ENCODE peak calls at places on chromosomes 6 and 20, in seven cellular contexts. One of them, this sample, is unnamed. For H3K4me1, the result is how much of the 10 kb centered on the place peaks cover.

GRCh38 chr6:128655978-128656498 is 135.6 kb upstream of the PTPRK start:
- DNase-seq in endothelial cell of umbilical vein: peak
- DNase-seq in H9: no peak
- DNase-seq in CD8-positive, alpha-beta T cell: no peak
- DNase-seq in breast epithelium: no peak
- DNase-seq in stomach: no peak
- DNase-seq in left ventricle myocardium inferior: no peak
- DNase-seq in this sample: no peak

GRCh38 chr6:117306227-117306784 is 40.9 kb downstream of the VGLL2 start:
- DNase-seq in endothelial cell of umbilical vein: no peak
- DNase-seq in H9: no peak
- DNase-seq in CD8-positive, alpha-beta T cell: no peak
- DNase-seq in breast epithelium: no peak
- DNase-seq in stomach: no peak
- DNase-seq in left ventricle myocardium inferior: no peak
- DNase-seq in this sample: no peak

GRCh38 chr6:151805286-151805840 is 2.1 kb upstream of the ESR1 start:
- DNase-seq in endothelial cell of umbilical vein: no peak
- DNase-seq in H9: peak
- DNase-seq in CD8-positive, alpha-beta T cell: no peak
- DNase-seq in breast epithelium: peak
- DNase-seq in stomach: no peak
- DNase-seq in left ventricle myocardium inferior: peak
- DNase-seq in this sample: peak

GRCh38 chr6:131135244-131136020 is at the start of gene AKAP7:
- DNase-seq in endothelial cell of umbilical vein: peak
- DNase-seq in H9: peak
- DNase-seq in CD8-positive, alpha-beta T cell: peak
- DNase-seq in breast epithelium: peak
- DNase-seq in stomach: peak
- DNase-seq in left ventricle myocardium inferior: peak
- DNase-seq in this sample: peak

GRCh38 chr6:78749326-78749725 is 118.0 kb upstream of the IRAK1BP1 start:
- DNase-seq in endothelial cell of umbilical vein: no peak
- DNase-seq in H9: no peak
- DNase-seq in CD8-positive, alpha-beta T cell: no peak
- DNase-seq in breast epithelium: no peak
- DNase-seq in stomach: no peak
- DNase-seq in left ventricle myocardium inferior: no peak
- DNase-seq in this sample: no peak

GRCh38 chr20:51918561-51918960 is 116.2 kb upstream of the SALL4 start:
- DNase-seq in endothelial cell of umbilical vein: no peak
- DNase-seq in H9: no peak
- DNase-seq in CD8-positive, alpha-beta T cell: no peak
- DNase-seq in breast epithelium: no peak
- DNase-seq in stomach: no peak
- DNase-seq in left ventricle myocardium inferior: no peak
- DNase-seq in this sample: no peak

GRCh38 chr20:50820515-50821256 is 25.8 kb downstream of the BCAS4 start:
- DNase-seq in endothelial cell of umbilical vein: no peak
- DNase-seq in H9: no peak
- DNase-seq in CD8-positive, alpha-beta T cell: no peak
- DNase-seq in breast epithelium: no peak
- DNase-seq in stomach: no peak
- DNase-seq in left ventricle myocardium inferior: no peak
- DNase-seq in this sample: no peak

GRCh38 chr20:50575869-50576720 is 65.9 kb downstream of the PTPN1 start:
- DNase-seq in endothelial cell of umbilical vein: peak
- DNase-seq in H9: peak
- DNase-seq in CD8-positive, alpha-beta T cell: peak
- DNase-seq in breast epithelium: no peak
- DNase-seq in stomach: peak
- DNase-seq in left ventricle myocardium inferior: peak
- DNase-seq in this sample: peak

GRCh38 chr6:71205336-71205956 is 83.2 kb upstream of the OGFRL1 start:
- DNase-seq in endothelial cell of umbilical vein: no peak
- DNase-seq in H9: no peak
- DNase-seq in CD8-positive, alpha-beta T cell: no peak
- DNase-seq in breast epithelium: no peak
- DNase-seq in stomach: no peak
- DNase-seq in left ventricle myocardium inferior: no peak
- DNase-seq in this sample: no peak

GRCh38 chr20:50916257-50916656 is 15.0 kb downstream of the ADNP start:
- DNase-seq in endothelial cell of umbilical vein: peak
- DNase-seq in H9: no peak
- DNase-seq in CD8-positive, alpha-beta T cell: no peak
- DNase-seq in breast epithelium: no peak
- DNase-seq in stomach: no peak
- DNase-seq in left ventricle myocardium inferior: no peak
- DNase-seq in this sample: no peak

GRCh38 chr6:155417454-155417853 is 38.2 kb downstream of the NOX3 start:
- DNase-seq in endothelial cell of umbilical vein: no peak
- DNase-seq in H9: no peak
- DNase-seq in CD8-positive, alpha-beta T cell: no peak
- DNase-seq in breast epithelium: no peak
- DNase-seq in stomach: no peak
- DNase-seq in left ventricle myocardium inferior: no peak
- DNase-seq in this sample: no peak

GRCh38 chr20:59027746-59028320 is 4.3 kb downstream of the ATP5F1E start:
- DNase-seq in endothelial cell of umbilical vein: no peak
- DNase-seq in H9: no peak
- DNase-seq in CD8-positive, alpha-beta T cell: no peak
- DNase-seq in breast epithelium: no peak
- DNase-seq in stomach: no peak
- DNase-seq in left ventricle myocardium inferior: no peak
- DNase-seq in this sample: no peak

GRCh38 chr6:105452924-105453756 is 50.3 kb upstream of the PREP start:
- DNase-seq in endothelial cell of umbilical vein: peak
- DNase-seq in H9: no peak
- DNase-seq in CD8-positive, alpha-beta T cell: peak
- DNase-seq in breast epithelium: no peak
- DNase-seq in stomach: peak
- DNase-seq in left ventricle myocardium inferior: no peak
- DNase-seq in this sample: no peak

GRCh38 chr6:34926655-34927054 is 37.6 kb downstream of the ANKS1A start:
- DNase-seq in endothelial cell of umbilical vein: no peak
- DNase-seq in H9: no peak
- DNase-seq in CD8-positive, alpha-beta T cell: no peak
- DNase-seq in breast epithelium: no peak
- DNase-seq in stomach: no peak
- DNase-seq in left ventricle myocardium inferior: no peak
- DNase-seq in this sample: no peak

GRCh38 chr6:112279044-112279916 is 24.9 kb upstream of the LAMA4 start:
- DNase-seq in endothelial cell of umbilical vein: peak
- DNase-seq in H9: no peak
- DNase-seq in CD8-positive, alpha-beta T cell: no peak
- DNase-seq in breast epithelium: no peak
- DNase-seq in stomach: no peak
- DNase-seq in left ventricle myocardium inferior: no peak
- DNase-seq in this sample: no peak

GRCh38 chr6:2914318-2914660 is 11.2 kb upstream of the SERPINB9 start:
- DNase-seq in endothelial cell of umbilical vein: no peak
- DNase-seq in H9: peak
- DNase-seq in CD8-positive, alpha-beta T cell: no peak
- DNase-seq in breast epithelium: no peak
- DNase-seq in stomach: peak
- DNase-seq in left ventricle myocardium inferior: no peak
- DNase-seq in this sample: peak

GRCh38 chr6:87078983-87079616 is 15.8 kb downstream of the CGA start:
- DNase-seq in endothelial cell of umbilical vein: peak
- DNase-seq in H9: peak
- DNase-seq in CD8-positive, alpha-beta T cell: peak
- DNase-seq in breast epithelium: no peak
- DNase-seq in stomach: peak
- DNase-seq in left ventricle myocardium inferior: peak
- DNase-seq in this sample: peak

DNA sequence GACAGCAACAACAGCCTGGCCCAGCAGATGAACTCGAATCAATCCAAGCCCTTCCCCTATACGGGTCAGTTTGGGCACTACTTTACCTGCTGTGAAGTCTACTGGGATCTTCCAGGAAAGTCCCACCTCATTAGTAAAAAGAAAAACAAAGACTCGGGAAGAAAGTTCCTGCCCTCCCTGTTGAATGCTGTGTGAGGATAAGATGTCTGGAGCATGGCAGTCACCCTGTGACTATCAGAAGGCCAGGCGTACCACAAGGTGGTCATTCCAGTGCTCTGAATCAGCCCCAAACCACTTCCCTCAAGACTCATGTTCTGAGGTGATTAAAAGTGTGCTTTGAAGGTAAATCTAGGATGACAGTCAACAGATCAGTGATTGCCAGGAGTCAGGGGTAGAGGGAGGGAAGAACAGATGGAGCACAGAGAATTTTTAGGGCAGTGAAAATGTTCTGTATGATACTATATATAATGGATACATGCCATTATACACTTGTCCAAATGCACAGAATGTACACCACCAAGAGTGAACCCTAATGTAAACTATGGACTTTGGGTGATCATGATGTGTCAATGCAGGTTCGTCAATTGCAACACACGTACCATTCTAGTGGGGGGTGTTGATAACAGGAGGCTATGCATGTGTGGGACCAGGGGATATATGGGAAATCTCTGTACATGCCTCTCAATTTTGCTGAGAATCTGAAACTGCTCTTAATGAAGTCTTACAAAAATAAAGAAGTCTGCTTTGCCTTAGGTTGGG is 14.7 kb downstream of the FKBP1A start:
- DNase-seq in endothelial cell of umbilical vein: peak
- DNase-seq in H9: no peak
- DNase-seq in CD8-positive, alpha-beta T cell: no peak
- DNase-seq in breast epithelium: no peak
- DNase-seq in stomach: no peak
- DNase-seq in left ventricle myocardium inferior: no peak
- DNase-seq in this sample: peak
- H3K4me1 ChIP-seq in endothelial cell of umbilical vein: half or more
- H3K4me1 ChIP-seq in H9: under half
- H3K4me1 ChIP-seq in CD8-positive, alpha-beta T cell: half or more
- H3K4me1 ChIP-seq in breast epithelium: under half
- H3K4me1 ChIP-seq in stomach: half or more
- H3K4me1 ChIP-seq in left ventricle myocardium inferior: half or more
- H3K4me1 ChIP-seq in this sample: under half

DNA sequence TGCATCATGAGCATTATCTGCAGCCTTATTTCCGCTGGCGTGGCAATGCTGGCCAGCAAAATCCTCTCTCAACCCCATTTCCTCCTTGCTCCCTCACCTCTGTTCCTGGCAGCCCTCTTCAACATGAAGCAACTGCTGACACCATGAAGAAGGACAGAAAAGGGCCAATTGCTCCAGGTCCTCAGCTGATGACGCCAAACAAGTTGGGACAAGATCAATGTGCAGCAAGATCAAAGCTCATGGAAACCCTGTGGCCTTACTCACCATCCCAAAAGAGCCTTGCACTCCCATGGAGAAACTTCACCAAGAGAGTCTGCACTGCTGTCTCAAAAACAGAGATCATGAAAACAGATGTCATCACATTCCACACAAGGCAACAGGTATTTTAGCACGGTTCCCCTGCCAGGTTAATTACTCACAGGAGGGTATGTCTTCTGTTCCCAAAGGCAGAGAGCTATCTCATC is 7.4 kb downstream of the GFOD1 start:
- DNase-seq in endothelial cell of umbilical vein: no peak
- DNase-seq in H9: no peak
- DNase-seq in CD8-positive, alpha-beta T cell: no peak
- DNase-seq in breast epithelium: no peak
- DNase-seq in stomach: no peak
- DNase-seq in left ventricle myocardium inferior: no peak
- DNase-seq in this sample: no peak
- H3K4me1 ChIP-seq in endothelial cell of umbilical vein: under half
- H3K4me1 ChIP-seq in H9: under half
- H3K4me1 ChIP-seq in CD8-positive, alpha-beta T cell: under half
- H3K4me1 ChIP-seq in breast epithelium: under half
- H3K4me1 ChIP-seq in stomach: under half
- H3K4me1 ChIP-seq in left ventricle myocardium inferior: half or more
- H3K4me1 ChIP-seq in this sample: under half

GRCh38 chr6:42294759-42295158 is 77.1 kb upstream of the MRPS10 start:
- DNase-seq in endothelial cell of umbilical vein: peak
- DNase-seq in H9: no peak
- DNase-seq in CD8-positive, alpha-beta T cell: no peak
- DNase-seq in breast epithelium: no peak
- DNase-seq in stomach: no peak
- DNase-seq in left ventricle myocardium inferior: no peak
- DNase-seq in this sample: no peak

GRCh38 chr6:42293579-42293978 is 75.9 kb upstream of the MRPS10 start:
- DNase-seq in endothelial cell of umbilical vein: no peak
- DNase-seq in H9: no peak
- DNase-seq in CD8-positive, alpha-beta T cell: no peak
- DNase-seq in breast epithelium: no peak
- DNase-seq in stomach: no peak
- DNase-seq in left ventricle myocardium inferior: no peak
- DNase-seq in this sample: peak

GRCh38 chr6:42295688-42296087 is 78.0 kb upstream of the MRPS10 start:
- DNase-seq in endothelial cell of umbilical vein: no peak
- DNase-seq in H9: no peak
- DNase-seq in CD8-positive, alpha-beta T cell: no peak
- DNase-seq in breast epithelium: no peak
- DNase-seq in stomach: no peak
- DNase-seq in left ventricle myocardium inferior: no peak
- DNase-seq in this sample: no peak

GRCh38 chr6:42295181-42295580 is 77.5 kb upstream of the MRPS10 start:
- DNase-seq in endothelial cell of umbilical vein: no peak
- DNase-seq in H9: no peak
- DNase-seq in CD8-positive, alpha-beta T cell: no peak
- DNase-seq in breast epithelium: no peak
- DNase-seq in stomach: no peak
- DNase-seq in left ventricle myocardium inferior: no peak
- DNase-seq in this sample: no peak

GRCh38 chr6:42292002-42292735 is 74.5 kb upstream of the MRPS10 start:
- DNase-seq in endothelial cell of umbilical vein: no peak
- DNase-seq in H9: no peak
- DNase-seq in CD8-positive, alpha-beta T cell: peak
- DNase-seq in breast epithelium: no peak
- DNase-seq in stomach: no peak
- DNase-seq in left ventricle myocardium inferior: no peak
- DNase-seq in this sample: no peak
- H3K4me1 ChIP-seq in endothelial cell of umbilical vein: under half
- H3K4me1 ChIP-seq in H9: under half
- H3K4me1 ChIP-seq in CD8-positive, alpha-beta T cell: half or more
- H3K4me1 ChIP-seq in breast epithelium: under half
- H3K4me1 ChIP-seq in stomach: half or more
- H3K4me1 ChIP-seq in left ventricle myocardium inferior: under half
- H3K4me1 ChIP-seq in this sample: under half

DNA sequence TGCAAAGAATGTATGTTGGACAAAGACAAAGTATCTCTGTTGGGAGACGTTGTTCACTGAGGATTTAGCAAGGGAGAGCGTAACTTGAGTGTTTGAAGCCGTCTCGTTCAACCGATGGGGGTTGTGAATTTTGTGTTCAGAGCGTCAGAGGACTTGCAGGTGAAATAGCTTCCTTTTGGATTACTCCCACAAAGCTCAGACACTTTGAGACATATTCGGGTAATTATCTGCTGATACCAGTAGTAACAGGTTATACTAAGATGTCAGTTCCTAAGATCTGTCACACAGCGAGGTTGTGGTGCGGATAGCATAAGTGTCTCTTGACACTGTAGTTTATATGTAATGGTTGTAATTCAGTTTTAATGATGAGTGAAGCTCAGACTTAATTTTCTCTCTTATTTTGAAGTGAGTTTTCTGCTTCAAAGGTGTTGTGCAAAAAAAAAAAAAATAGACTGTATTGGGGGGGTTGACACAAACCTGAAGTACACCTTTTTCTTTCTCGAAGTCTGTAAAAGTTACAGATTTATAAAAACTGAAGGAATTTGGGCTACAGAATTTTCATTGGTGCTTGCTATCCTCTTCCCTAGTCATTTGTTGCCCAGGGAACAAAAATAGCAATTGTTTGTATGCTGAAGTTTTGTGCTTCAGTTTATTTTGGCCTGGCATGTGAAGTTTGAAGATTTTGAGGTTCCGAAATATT is 1.7 kb downstream of the ASXL1 start:
- DNase-seq in endothelial cell of umbilical vein: peak
- DNase-seq in H9: no peak
- DNase-seq in CD8-positive, alpha-beta T cell: peak
- DNase-seq in breast epithelium: no peak
- DNase-seq in stomach: no peak
- DNase-seq in left ventricle myocardium inferior: no peak
- DNase-seq in this sample: no peak
- H3K4me1 ChIP-seq in endothelial cell of umbilical vein: under half
- H3K4me1 ChIP-seq in H9: under half
- H3K4me1 ChIP-seq in CD8-positive, alpha-beta T cell: half or more
- H3K4me1 ChIP-seq in breast epithelium: under half
- H3K4me1 ChIP-seq in stomach: half or more
- H3K4me1 ChIP-seq in left ventricle myocardium inferior: half or more
- H3K4me1 ChIP-seq in this sample: under half